ENCODE peak calls at places on chromosomes 13 and 19, in four cellular contexts. E is germinal center, O is bronchial epithelial cell, P is retina. R is an unnamed sample.
A peak's percentile ranks its signal among the peaks of the same experiment; 100 is the strongest.

GRCh38 chr13:78035500-78035899 is 116.9 kb upstream of the EDNRB start:
- DNase-seq in E (no peak), O (no peak), P (no peak), R (no peak)

GRCh38 chr19:1523412-1524205 is at the start of gene PLK5:
- DNase-seq in E (no peak), O (no peak), P (no peak), R (no peak)

GRCh38 chr13:85362980-85363379 is 436.2 kb downstream of the SLITRK6 start:
- DNase-seq in E (no peak), O (no peak), P (no peak), R (no peak)

GRCh38 chr19:42480335-42481095 is 37.8 kb upstream of the CXCL17 start:
- DNase-seq in E (no peak), O (peak; percentile 73), P (no peak), R (peak; percentile 42)

GRCh38 chr19:42270346-42271044 is 1.4 kb downstream of the CIC start:
- DNase-seq in E (no peak), O (peak; percentile 92), P (no peak), R (peak; percentile 95)

GRCh38 chr19:56138069-56138468 is 3.0 kb upstream of the ZNF444 start:
- DNase-seq in E (no peak), O (peak; percentile 37), P (no peak), R (no peak)

GRCh38 chr19:6693056-6693471 is 23.1 kb upstream of the TNFSF14 start:
- DNase-seq in E (no peak), O (no peak), P (no peak), R (no peak)

GRCh38 chr13:67554746-67555452 is 324.8 kb upstream of the PCDH9 start:
- DNase-seq in E (no peak), O (no peak), P (no peak), R (no peak)

GRCh38 chr19:5993516-5994406 is 15.8 kb upstream of the RANBP3 start:
- DNase-seq in E (no peak), O (no peak), P (no peak), R (no peak)

GRCh38 chr19:38336638-38337359 is 1.2 kb downstream of the CATSPERG start:
- DNase-seq in E (peak; percentile 93), O (peak; percentile 90), P (peak; percentile 89), R (peak; percentile 99)

GRCh38 chr13:98448642-98448928 is 128.3 kb downstream of the STK24 start:
- DNase-seq in E (no peak), O (no peak), P (no peak), R (no peak)

GRCh38 chr13:20258208-20258962 is 26.3 kb upstream of the GJB6 start:
- DNase-seq in E (no peak), O (no peak), P (no peak), R (no peak)

GRCh38 chr19:50406156-50406820 is 12.4 kb upstream of the SPIB start:
- DNase-seq in E (no peak), O (no peak), P (no peak), R (no peak)

R was measured in epithelial cell of esophagus.